ENCODE peak calls at places on chromosomes 1 and 21, in five cellular contexts. J is heart right ventricle; W is effector memory CD4-positive, alpha-beta T cell; G is adrenal gland; D is HCT116. I is an unnamed sample.

GRCh38 chr1:201376464-201377374 is 761 bp downstream of the TNNT2 start:
- DNase-seq in W (no peak), J (no peak), D (peak; percentile 59), G (no peak), I (peak; percentile 59)

GRCh38 chr1:71621785-71622184 is 541.0 kb upstream of the ZRANB2 start:
- DNase-seq in W (no peak), G (no peak), D (no peak), J (no peak), I (no peak)

GRCh38 chr1:60133848-60134247 is 60.3 kb upstream of the C1orf87 start:
- DNase-seq in G (no peak), D (no peak), J (no peak), W (no peak), I (no peak)

GRCh38 chr21:37582613-37583012 is 216.0 kb downstream of the DYRK1A start:
- DNase-seq in J (peak; percentile 39), D (peak; percentile 18), W (no peak), G (peak; percentile 39), I (peak; percentile 61)

GRCh38 chr1:94098585-94099111 is 22.3 kb downstream of the ABCA4 start:
- DNase-seq in J (no peak), G (no peak), W (no peak), D (no peak), I (no peak)

GRCh38 chr1:61888808-61889207 is 146.5 kb downstream of the PATJ start:
- DNase-seq in J (no peak), W (no peak), G (no peak), D (no peak), I (no peak)

GRCh38 chr1:182601416-182601786 is 2.8 kb downstream of the RGS16 start:
- DNase-seq in G (peak; percentile 84), D (peak; percentile 69), J (peak; percentile 78), W (peak; percentile 31), I (peak; percentile 72)

GRCh38 chr1:28458237-28459228 is 47.3 kb upstream of the RCC1 start:
- DNase-seq in G (no peak), D (no peak), W (no peak), J (no peak), I (no peak)

GRCh38 chr1:244442850-244443249 is 8.9 kb downstream of the ADSS2 start:
- DNase-seq in W (no peak), J (no peak), G (no peak), D (no peak), I (no peak)

GRCh38 chr21:39078322-39079065 is 104.8 kb downstream of the PSMG1 start:
- DNase-seq in D (no peak), W (no peak), J (no peak), G (no peak), I (no peak)

GRCh38 chr1:65846911-65847310 is 54.2 kb downstream of the PDE4B start:
- DNase-seq in J (no peak), D (no peak), G (no peak), W (no peak), I (no peak)

GRCh38 chr1:115179397-115179835 is 90.1 kb upstream of the TSPAN2 start:
- DNase-seq in J (peak; percentile 51), W (no peak), D (peak; percentile 81), G (peak; percentile 90), I (no peak)

GRCh38 chr1:174584071-174584470 is 136.3 kb downstream of the GPR52 start:
- DNase-seq in W (no peak), G (no peak), J (no peak), D (no peak), I (no peak)

GRCh38 chr1:229093258-229093540 is 177.7 kb upstream of the RAB4A start:
- DNase-seq in G (no peak), D (no peak), W (no peak), J (no peak), I (no peak)

GRCh38 chr1:231116741-231117140 is 45.1 kb upstream of the TRIM67 start:
- DNase-seq in J (no peak), W (no peak), D (no peak), G (no peak), I (no peak)

GRCh38 chr1:56904706-56905105 is 50.1 kb downstream of the C8A start:
- DNase-seq in G (no peak), W (no peak), D (no peak), J (no peak), I (no peak)

GRCh38 chr1:67211589-67212563 is 45.6 kb downstream of the IL23R start:
- DNase-seq in W (no peak), G (peak; percentile 60), D (peak; percentile 19), J (peak; percentile 8), I (peak; percentile 26)

GRCh38 chr1:209207701-209208286 is 375.7 kb upstream of the CAMK1G start:
- DNase-seq in W (no peak), G (peak; percentile 64), D (no peak), J (peak; percentile 57), I (peak; percentile 59)

GRCh38 chr1:11069233-11069950 is 9.6 kb upstream of the SRM start:
- DNase-seq in G (peak; percentile 16), J (no peak), W (no peak), D (no peak), I (no peak)
- H3K36me3 ChIP-seq in G (peaks cover 96% of the 10 kb centered on the region), J (no peaks in the 10 kb centered on the region), W (peaks cover 83% of the 10 kb centered on the region), D (peaks cover 76% of the 10 kb centered on the region), I (peaks cover 3% of the 10 kb centered on the region)

DNA sequence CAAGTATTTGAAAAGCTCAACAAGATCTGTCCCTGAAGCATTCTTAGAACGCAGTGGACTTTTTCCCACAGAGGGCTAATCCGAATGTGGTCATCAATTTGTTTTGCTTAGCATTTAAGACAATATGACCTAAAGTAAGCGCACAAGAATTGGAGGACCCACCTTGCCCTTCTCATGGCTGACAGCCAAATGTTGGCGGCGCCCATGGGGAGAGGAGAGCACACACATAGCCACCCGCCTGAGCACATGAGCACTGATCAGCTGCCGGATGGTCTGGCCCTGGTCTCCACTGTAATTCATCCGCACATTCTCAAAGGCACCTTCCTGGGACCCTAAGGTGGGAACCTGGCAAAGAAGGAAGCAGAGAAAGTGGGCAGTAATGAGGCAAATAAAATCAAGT is 52.4 kb downstream of the UBR4 start:
- DNase-seq in W (no peak), D (no peak), G (no peak), J (no peak), I (no peak)
- H3K36me3 ChIP-seq in W (peaks cover 100% of the 10 kb centered on the region), D (peaks cover 96% of the 10 kb centered on the region), G (peaks cover 100% of the 10 kb centered on the region), J (peaks cover 33% of the 10 kb centered on the region), I (peaks cover 1% of the 10 kb centered on the region)

GRCh38 chr1:166868639-166869038 is 7.4 kb downstream of the TADA1 start:
- DNase-seq in W (no peak), D (no peak), G (no peak), J (no peak), I (no peak)

GRCh38 chr1:166869318-166870099 is 6.6 kb downstream of the TADA1 start:
- DNase-seq in D (no peak), J (no peak), G (no peak), W (no peak), I (no peak)

GRCh38 chr1:166870584-166870983 is 5.5 kb downstream of the TADA1 start:
- DNase-seq in G (no peak), W (no peak), D (no peak), J (no peak), I (no peak)

GRCh38 chr1:166865931-166866330 is 10.1 kb downstream of the TADA1 start:
- DNase-seq in J (no peak), W (no peak), G (peak; percentile 82), D (no peak), I (no peak)
- H3K36me3 ChIP-seq in J (no peaks in the 10 kb centered on the region), W (peaks cover 33% of the 10 kb centered on the region), G (peaks cover 42% of the 10 kb centered on the region), D (peaks cover 39% of the 10 kb centered on the region), I (no peaks in the 10 kb centered on the region)

DNA sequence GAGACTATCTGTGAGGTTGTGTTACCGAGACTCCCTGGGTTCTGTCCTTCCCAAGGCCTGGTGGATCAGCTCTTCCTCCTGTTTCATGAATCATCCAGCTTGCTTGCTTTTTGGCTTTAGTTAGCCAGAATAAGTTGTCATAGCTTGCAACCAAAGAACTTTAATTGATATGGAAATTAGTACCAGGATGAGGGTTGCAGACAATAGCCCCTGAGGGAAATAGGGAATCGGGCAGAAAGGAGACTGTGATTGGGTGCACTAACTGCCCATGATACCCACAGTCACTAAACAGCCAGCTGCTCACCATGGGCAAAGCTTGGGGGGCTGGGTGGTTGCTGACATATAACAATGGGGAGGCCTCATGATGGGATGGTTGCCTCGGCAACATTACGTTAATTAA is 17.7 kb upstream of the PLA2G2E start:
- DNase-seq in W (no peak), D (no peak), G (no peak), J (no peak), I (no peak)
- H3K36me3 ChIP-seq in W (no peaks in the 10 kb centered on the region), D (no peaks in the 10 kb centered on the region), G (no peaks in the 10 kb centered on the region), J (no peaks in the 10 kb centered on the region), I (no peaks in the 10 kb centered on the region)

DNA sequence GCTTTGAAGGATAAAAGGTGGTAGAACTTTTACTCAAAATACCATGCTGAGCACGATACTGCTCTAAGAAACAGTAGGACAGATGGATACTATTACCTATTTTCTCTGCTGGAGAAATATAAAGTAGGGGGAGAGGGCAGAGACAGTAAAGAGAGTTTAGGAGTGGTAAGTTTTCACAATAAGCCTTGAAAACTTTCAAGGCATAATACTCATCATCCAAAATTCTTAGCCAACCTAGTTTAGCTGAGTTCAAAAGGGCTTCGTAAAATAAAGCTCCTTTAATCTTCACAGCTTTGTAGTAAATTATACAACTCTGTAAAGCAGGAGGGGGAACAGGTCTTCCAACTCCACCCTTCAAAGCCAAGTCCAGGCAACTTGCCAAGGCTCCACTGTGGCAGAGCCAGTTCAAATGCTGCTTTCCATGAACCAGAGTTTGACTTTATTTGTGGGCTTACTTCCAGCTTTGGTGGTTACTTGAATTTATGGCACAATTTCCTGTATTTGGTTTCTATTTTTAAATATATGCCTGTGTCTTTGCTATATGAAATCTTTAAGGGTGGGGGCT is 15.5 kb downstream of the TEX38 start:
- DNase-seq in J (peak; percentile 79), D (no peak), W (no peak), G (peak; percentile 92), I (no peak)
- H3K36me3 ChIP-seq in J (no peaks in the 10 kb centered on the region), D (peaks cover 40% of the 10 kb centered on the region), W (peaks cover 99% of the 10 kb centered on the region), G (peaks cover 80% of the 10 kb centered on the region), I (no peaks in the 10 kb centered on the region)

GRCh38 chr1:155947292-155947691 is 5.9 kb downstream of the RXFP4 start:
- DNase-seq in G (no peak), J (no peak), W (no peak), D (no peak), I (no peak)

GRCh38 chr1:155947741-155948140 is 6.3 kb downstream of the RXFP4 start:
- DNase-seq in J (no peak), W (no peak), G (no peak), D (no peak), I (no peak)

GRCh38 chr1:155951753-155952504 is 10.5 kb downstream of the RXFP4 start:
- DNase-seq in J (no peak), G (no peak), D (no peak), W (no peak), I (no peak)

GRCh38 chr1:155952505-155952890 is 11.1 kb downstream of the RXFP4 start:
- DNase-seq in D (no peak), W (no peak), G (no peak), J (no peak), I (no peak)

DNA sequence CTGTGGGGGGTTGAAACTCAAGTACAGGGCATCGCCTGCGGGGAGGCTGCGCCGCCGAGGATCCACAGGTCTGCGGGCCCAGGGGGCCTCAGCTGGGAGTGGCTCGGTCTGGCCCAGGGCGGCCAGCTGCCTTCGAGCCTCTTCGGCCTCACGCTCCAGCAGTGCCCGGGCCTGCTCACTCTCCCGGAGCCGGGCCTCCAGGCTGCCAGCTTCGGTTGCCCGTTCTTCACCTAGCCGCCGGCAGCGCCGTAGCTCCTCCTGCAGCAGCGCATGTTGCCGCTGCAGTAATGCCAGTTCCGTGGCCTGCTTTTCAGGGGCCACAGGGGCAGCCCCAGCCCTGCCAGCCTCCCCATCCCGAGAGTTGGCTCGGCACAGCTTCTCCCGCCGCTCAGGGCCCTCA is 9.4 kb downstream of the RXFP4 start:
- DNase-seq in J (no peak), G (no peak), D (no peak), W (no peak), I (no peak)
- H3K36me3 ChIP-seq in J (peaks cover 27% of the 10 kb centered on the region), G (peaks cover 72% of the 10 kb centered on the region), D (peaks cover 41% of the 10 kb centered on the region), W (peaks cover 84% of the 10 kb centered on the region), I (peaks cover 4% of the 10 kb centered on the region)